ENCODE peak calls at places on chromosome 19, in four cellular contexts. L, Y, I and W are unnamed samples.

GRCh38 chr19:15180451-15181390 is 20.1 kb downstream of the NOTCH3 start:
- DNase-seq in I (no peak), L (no peak), Y (peak; percentile 65), W (peak; percentile 23)

GRCh38 chr19:7888145-7888825 is at the start of gene LRRC8E:
- DNase-seq in Y (no peak), L (no peak), I (no peak), W (peak; percentile 85)

GRCh38 chr19:57511484-57511883 is 11.7 kb downstream of the ZNF773 start:
- DNase-seq in L (no peak), I (no peak), Y (no peak), W (no peak)

GRCh38 chr19:18385675-18386542 is at the start of gene GDF15:
- DNase-seq in I (no peak), L (no peak), Y (no peak), W (peak; percentile 85)

GRCh38 chr19:12841094-12841493 is 2.8 kb downstream of the MAST1 start:
- DNase-seq in L (no peak), Y (peak; percentile 97), I (no peak), W (peak; percentile 20)

GRCh38 chr19:50710094-50710493 is 9.5 kb downstream of the SHANK1 start:
- DNase-seq in I (no peak), Y (no peak), L (no peak), W (no peak)

GRCh38 chr19:44694184-44694579 is 4.8 kb upstream of the CEACAM16 start:
- DNase-seq in Y (no peak), I (no peak), L (no peak), W (no peak)

GRCh38 chr19:23554548-23554947 is 132.5 kb downstream of the ZNF675 start:
- DNase-seq in Y (no peak), L (no peak), I (no peak), W (peak; percentile 79)

GRCh38 chr19:658916-659839 is 3.8 kb downstream of the RNF126 start:
- DNase-seq in L (no peak), I (no peak), Y (no peak), W (no peak)

GRCh38 chr19:3691726-3692125 is 8.5 kb downstream of the PIP5K1C start:
- DNase-seq in L (no peak), Y (no peak), I (no peak), W (no peak)

GRCh38 chr19:11659612-11660011 is 62.3 kb downstream of the ZNF627 start:
- DNase-seq in L (no peak), I (no peak), Y (peak; percentile 2), W (no peak)

GRCh38 chr19:11856568-11857264 is 8.2 kb downstream of the ZNF439 start:
- DNase-seq in L (no peak), Y (no peak), I (no peak), W (no peak)

GRCh38 chr19:31120952-31121351 is 228.3 kb downstream of the TSHZ3 start:
- DNase-seq in Y (no peak), I (no peak), L (no peak), W (no peak)

GRCh38 chr19:3359850-3360493 is 6.4 kb upstream of the NFIC start:
- DNase-seq in I (no peak), L (no peak), Y (peak; percentile 20), W (peak; percentile 38)

GRCh38 chr19:45492137-45492626 is 4.7 kb downstream of the RTN2 start:
- DNase-seq in L (no peak), I (no peak), Y (no peak), W (no peak)

GRCh38 chr19:44668985-44669764 is 2.1 kb upstream of the CEACAM19 start:
- DNase-seq in Y (no peak), I (no peak), L (no peak), W (no peak)

GRCh38 chr19:10644351-10645007 is 9.7 kb upstream of the ILF3 start:
- DNase-seq in I (peak; percentile 44), Y (peak; percentile 65), L (no peak), W (peak; percentile 76)

GRCh38 chr19:4229179-4229931 is at the start of gene EBI3:
- DNase-seq in Y (no peak), L (no peak), I (no peak), W (peak; percentile 79)

GRCh38 chr19:12596927-12597548 is 13.6 kb downstream of the ZNF490 start:
- DNase-seq in L (no peak), I (no peak), Y (no peak), W (no peak)

GRCh38 chr19:16319466-16319865 is 5.2 kb upstream of the KLF2 start:
- DNase-seq in L (no peak), I (no peak), Y (no peak), W (no peak)

GRCh38 chr19:33948651-33949335 is 152.1 kb downstream of the KCTD15 start:
- DNase-seq in I (no peak), Y (no peak), L (no peak), W (no peak)

GRCh38 chr19:53172892-53173291 is 14.0 kb upstream of the ZNF347 start:
- DNase-seq in L (no peak), I (no peak), Y (no peak), W (no peak)

GRCh38 chr19:49014123-49014869 is 2.6 kb downstream of the LHB start:
- DNase-seq in I (no peak), Y (no peak), L (no peak), W (no peak)

GRCh38 chr19:33054623-33055022 is 10.1 kb downstream of the RHPN2 start:
- DNase-seq in Y (no peak), I (no peak), L (no peak), W (peak; percentile 94)

GRCh38 chr19:41606215-41606837 is 20.5 kb downstream of the CEACAM4 start:
- DNase-seq in I (no peak), Y (no peak), L (no peak), W (no peak)

GRCh38 chr19:16156904-16157303 is 13.4 kb downstream of the HSH2D start:
- DNase-seq in L (no peak), Y (no peak), I (no peak), W (no peak)

GRCh38 chr19:23916991-23917390 is 2.3 kb downstream of the ZNF726 start:
- DNase-seq in L (no peak), Y (no peak), I (no peak), W (peak; percentile 76)

GRCh38 chr19:8487137-8487851 is 15.1 kb downstream of the PRAM1 start:
- DNase-seq in Y (no peak), I (peak; percentile 94), L (no peak), W (no peak)

GRCh38 chr19:42693760-42694350 is 46.4 kb downstream of the PSG3 start:
- DNase-seq in L (no peak), Y (no peak), I (no peak), W (peak; percentile 71)